ENCODE peak calls at places on chromosomes 12 and 14, in seven cellular contexts. N is GM12891; R is stimulated activated CD4-positive, alpha-beta T cell treated with anti-CD3 and anti-CD28 coated beads, Interleukin-1b, Interleukin-23, amount 100 ng/mL, for 1 hour; L is Caco-2; A is fibroblast of the aortic adventitia; W is stimulated activated CD8-positive, alpha-beta memory T cell treated with anti-CD3 and anti-CD28 coated beads, Interleukin-4, amount 100 ng/mL, for 4 hours; E is MM.1S. F is an unnamed sample.

GRCh38 chr12:26799741-26800140 is 33.3 kb downstream of the ITPR2 start:
- DNase-seq in N (no peak), L (no peak), A (no peak), R (no peak), E (peak), W (no peak), F (no peak)

GRCh38 chr12:109678732-109679131 is 34.9 kb upstream of the FAM222A start:
- DNase-seq in L (no peak), R (no peak), N (no peak), W (no peak), A (no peak), E (no peak), F (no peak)

GRCh38 chr12:132189378-132190011 is 45.2 kb downstream of the NOC4L start:
- DNase-seq in W (peak), N (peak), R (peak), L (peak), E (no peak), A (peak), F (peak)

GRCh38 chr14:31263485-31264133 is 56.0 kb upstream of the HECTD1 start:
- DNase-seq in A (peak), W (no peak), L (peak), R (no peak), E (no peak), N (no peak), F (no peak)

GRCh38 chr12:50017653-50018052 is 7.6 kb downstream of the RACGAP1 start:
- DNase-seq in A (peak), R (no peak), N (no peak), W (no peak), L (no peak), E (no peak), F (no peak)

GRCh38 chr12:24244231-24244630 is 294.8 kb upstream of the SOX5 start:
- DNase-seq in N (no peak), E (no peak), A (no peak), W (no peak), R (no peak), L (no peak), F (no peak)

GRCh38 chr12:114371250-114371649 is 34.7 kb downstream of the TBX5 start:
- DNase-seq in L (no peak), N (no peak), R (no peak), A (no peak), E (no peak), W (no peak), F (no peak)

GRCh38 chr12:64675795-64676194 is 65.5 kb downstream of the RASSF3 start:
- DNase-seq in R (no peak), E (no peak), A (peak), N (no peak), L (no peak), W (no peak), F (no peak)

GRCh38 chr12:82456633-82457032 is 98.3 kb downstream of the METTL25 start:
- DNase-seq in N (no peak), W (no peak), E (no peak), A (no peak), R (no peak), L (no peak), F (no peak)

GRCh38 chr14:23153891-23154796 is 29.3 kb downstream of the SLC7A8 start:
- DNase-seq in R (no peak), A (peak), N (no peak), L (no peak), E (no peak), W (no peak), F (peak)

GRCh38 chr12:122935318-122935717 is 30.9 kb downstream of the ABCB9 start:
- DNase-seq in W (no peak), N (no peak), R (no peak), E (peak), A (no peak), L (no peak), F (no peak)

GRCh38 chr12:20282411-20282810 is 85.9 kb upstream of the PDE3A start:
- DNase-seq in N (no peak), L (no peak), R (no peak), W (no peak), E (no peak), A (peak), F (no peak)

GRCh38 chr14:98161366-98161765 is 1110.6 kb downstream of the BCL11B start:
- DNase-seq in L (no peak), E (no peak), N (no peak), W (no peak), R (no peak), A (no peak), F (no peak)

GRCh38 chr14:64248689-64249088 is 45.5 kb downstream of the ESR2 start:
- DNase-seq in A (no peak), L (no peak), W (no peak), R (no peak), N (no peak), E (no peak), F (no peak)